ENCODE peak calls at places on chromosomes 4 and X, in four cellular contexts. K, A, H and T are unnamed samples. For H3K4me1, the result is how much of the 10 kb centered on the place peaks cover.

GRCh38 chrX:78321809-78322208 is 5.6 kb downstream of the CYSLTR1 start:
- DNase-seq in K (no peak), A (peak), H (no peak), T (peak)

GRCh38 chr4:80116516-80116915 is 43.5 kb upstream of the ANTXR2 start:
- DNase-seq in K (no peak), A (no peak), H (no peak), T (no peak)

GRCh38 chr4:87971866-87972265 is 3.6 kb upstream of the SPP1 start:
- DNase-seq in K (no peak), A (no peak), H (no peak), T (no peak)

GRCh38 chr4:89438102-89438831 is 130.7 kb upstream of the GPRIN3 start:
- DNase-seq in K (no peak), A (no peak), H (peak), T (no peak)

GRCh38 chrX:115690554-115691216 is 129.7 kb downstream of the PLS3 start:
- DNase-seq in K (peak), A (peak), H (peak), T (peak)

GRCh38 chrX:1205681-1206611 is 6.5 kb downstream of the CRLF2 start:
- DNase-seq in K (no peak), A (no peak), H (peak), T (no peak)

GRCh38 chr4:110062166-110062565 is 136.2 kb downstream of the ELOVL6 start:
- DNase-seq in K (no peak), A (no peak), H (no peak), T (no peak)

GRCh38 chrX:101417981-101418841 is 10.2 kb downstream of the HNRNPH2 start:
- DNase-seq in K (no peak), A (peak), H (no peak), T (peak)

GRCh38 chrX:51461053-51462050 is 35.0 kb downstream of the NUDT11 start:
- DNase-seq in K (no peak), A (no peak), H (peak), T (no peak)

GRCh38 chr4:185912779-185913178 is 100.8 kb upstream of the SORBS2 start:
- DNase-seq in K (no peak), A (no peak), H (peak), T (no peak)

GRCh38 chr4:15077969-15078368 is 75.7 kb downstream of the CPEB2 start:
- DNase-seq in K (no peak), A (no peak), H (peak), T (no peak)

GRCh38 chrX:129682979-129683378 is 28.2 kb upstream of the APLN start:
- DNase-seq in K (no peak), A (no peak), H (no peak), T (no peak)

GRCh38 chrX:151396042-151396826 is 772 bp upstream of the VMA21 start:
- DNase-seq in K (peak), A (peak), H (no peak), T (peak)

GRCh38 chrX:152821145-152821765 is 9.3 kb downstream of the CETN2 start:
- DNase-seq in K (no peak), A (no peak), H (peak), T (no peak)

GRCh38 chrX:72297953-72298730 is 7.6 kb downstream of the CITED1 start:
- DNase-seq in K (no peak), A (no peak), H (peak), T (no peak)

GRCh38 chr4:67393007-67393406 is 152.3 kb downstream of the CENPC start:
- DNase-seq in K (no peak), A (no peak), H (no peak), T (no peak)

GRCh38 chrX:24646745-24647182 is 383 bp downstream of the PCYT1B start:
- DNase-seq in K (no peak), A (no peak), H (no peak), T (no peak)

GRCh38 chr4:81722229-81722900 is 250.7 kb upstream of the RASGEF1B start:
- DNase-seq in K (no peak), A (no peak), H (no peak), T (no peak)

GRCh38 chr4:21211836-21212235 is 511.6 kb downstream of the PACRGL start:
- DNase-seq in K (no peak), A (no peak), H (no peak), T (no peak)

GRCh38 chr4:3346146-3346545 is 53.3 kb downstream of the RGS12 start:
- DNase-seq in K (no peak), A (peak), H (peak), T (no peak)

GRCh38 chr4:110663738-110664444 is 41.0 kb upstream of the PITX2 start:
- DNase-seq in K (no peak), A (no peak), H (no peak), T (no peak)

GRCh38 chrX:48466696-48467095 is 3.4 kb downstream of the SLC38A5 start:
- DNase-seq in K (no peak), A (no peak), H (no peak), T (no peak)

GRCh38 chr4:81891005-81891795 is 419.5 kb upstream of the RASGEF1B start:
- DNase-seq in K (no peak), A (no peak), H (no peak), T (no peak)

GRCh38 chrX:153924149-153924861 is 1.8 kb downstream of the ARHGAP4 start:
- DNase-seq in K (no peak), A (peak), H (peak), T (peak)

GRCh38 chr4:169133932-169134331 is 123.9 kb upstream of the CBR4 start:
- DNase-seq in K (no peak), A (no peak), H (no peak), T (no peak)

GRCh38 chr4:172776203-172776896 is 392.3 kb upstream of the GALNT7 start:
- DNase-seq in K (no peak), A (no peak), H (no peak), T (no peak)

GRCh38 chrX:10856797-10857196 is 236.4 kb upstream of the MID1 start:
- DNase-seq in K (no peak), A (no peak), H (no peak), T (no peak)

GRCh38 chr4:166637816-166638215 is 596.5 kb downstream of the SPOCK3 start:
- DNase-seq in K (no peak), A (no peak), H (no peak), T (no peak)

GRCh38 chr4:56655627-56656345 is 25.3 kb downstream of the HOPX start:
- DNase-seq in K (no peak), A (no peak), H (no peak), T (no peak)

GRCh38 chr4:138595731-138596465 is 353.7 kb upstream of the SLC7A11 start:
- DNase-seq in K (no peak), A (peak), H (no peak), T (no peak)

GRCh38 chr4:111930658-111931057 is 214.6 kb upstream of the FAM241A start:
- DNase-seq in K (no peak), A (no peak), H (peak), T (no peak)

GRCh38 chr4:147360301-147360700 is 120.6 kb upstream of the EDNRA start:
- DNase-seq in K (no peak), A (no peak), H (peak), T (no peak)
- H3K27ac ChIP-seq in K (peak), A (peak), H (peak), T (peak)

GRCh38 chrX:132412208-132412607 is 76.6 kb downstream of the MBNL3 start:
- DNase-seq in K (no peak), A (no peak), H (no peak), T (no peak)
- H3K4me1 ChIP-seq in K (under half), A (under half), H (under half), T (under half)

GRCh38 chr4:124783847-124784246 is 71.3 kb upstream of the ANKRD50 start:
- DNase-seq in K (no peak), A (no peak), H (peak), T (no peak)

GRCh38 chr4:124785645-124786044 is 73.1 kb upstream of the ANKRD50 start:
- DNase-seq in K (no peak), A (no peak), H (no peak), T (no peak)
- TF ChIP-seq CTCF in K (no peak), A (no peak), H (peak), T (no peak)

GRCh38 chr4:930827-931193 is 1.3 kb downstream of the GAK start:
- DNase-seq in K (no peak), A (no peak), H (no peak), T (no peak)
- H3K27ac ChIP-seq in K (no peak), A (peak), H (peak), T (no peak)

DNA sequence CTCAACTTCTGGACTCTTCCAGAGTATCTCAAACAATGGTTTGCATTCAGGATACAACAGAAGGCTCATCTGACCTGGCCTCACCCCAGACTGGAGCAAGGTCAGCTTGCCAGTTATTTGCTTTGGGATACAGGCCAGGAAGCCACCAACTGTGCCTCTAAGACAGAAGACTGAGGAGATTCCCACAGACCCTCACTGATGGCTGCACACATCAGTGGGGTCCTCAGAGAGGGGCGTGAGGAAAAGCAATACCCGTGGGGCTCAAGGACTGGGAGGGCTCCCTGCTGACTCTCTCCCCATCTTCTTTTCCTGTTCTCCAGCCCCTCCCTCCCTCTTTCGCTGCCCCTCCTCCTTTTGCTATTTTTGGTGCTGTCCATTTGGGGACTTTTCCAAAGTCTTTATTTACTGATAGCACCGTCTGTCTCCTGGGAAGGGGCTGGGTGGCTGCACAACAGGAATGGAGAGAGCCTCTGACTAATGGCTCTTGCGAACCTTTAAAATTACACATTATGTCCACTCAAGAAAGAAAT is 23.2 kb downstream of the RELL1 start:
- DNase-seq in K (no peak), A (no peak), H (no peak), T (peak)
- H3K4me1 ChIP-seq in K (under half), A (half or more), H (under half), T (half or more)